ENCODE peak calls at places on chromosomes 16 and 17, in six cellular contexts. G is IMR-90, V is NB4, Z is PC-3, A is AG04450, C is lower lobe of right lung. S is an unnamed sample.

GRCh38 chr17:8005951-8006730 is 3.7 kb downstream of the GUCY2D start:
- DNase-seq in G (no peak), V (peak; percentile 42), Z (no peak), A (no peak), C (no peak), S (no peak)

GRCh38 chr17:2171725-2172446 is 117.0 kb downstream of the HIC1 start:
- DNase-seq in G (peak; percentile 99), V (no peak), Z (peak; percentile 40), A (peak; percentile 98), C (peak; percentile 69), S (peak; percentile 98)

GRCh38 chr17:18235743-18236256 is 10.4 kb downstream of the LLGL1 start:
- DNase-seq in G (peak; percentile 67), V (no peak), Z (peak; percentile 72), A (no peak), C (no peak), S (peak; percentile 53)

GRCh38 chr17:65557349-65558310 is 3.8 kb downstream of the AXIN2 start:
- DNase-seq in G (peak; percentile 55), V (no peak), Z (no peak), A (no peak), C (no peak), S (peak; percentile 31)

GRCh38 chr16:7405166-7405565 is 72.5 kb downstream of the RBFOX1 start:
- DNase-seq in G (no peak), V (no peak), Z (peak; percentile 6), A (no peak), C (peak; percentile 80), S (no peak)

GRCh38 chr16:84794626-84795025 is 25.2 kb upstream of the CRISPLD2 start:
- DNase-seq in G (peak; percentile 19), V (no peak), Z (no peak), A (no peak), C (no peak), S (no peak)

GRCh38 chr16:60087530-60087929 is 1353.4 kb upstream of the GOT2 start:
- DNase-seq in G (no peak), V (no peak), Z (no peak), A (no peak), C (no peak), S (no peak)

GRCh38 chr16:9091867-9092281 is 430 bp downstream of the HAPSTR1 start:
- DNase-seq in G (no peak), V (peak; percentile 53), Z (no peak), A (no peak), C (peak; percentile 67), S (peak; percentile 33)

GRCh38 chr16:81457326-81458133 is 12.9 kb downstream of the CMIP start:
- DNase-seq in G (peak; percentile 76), V (peak; percentile 76), Z (no peak), A (peak; percentile 18), C (no peak), S (peak; percentile 71)

GRCh38 chr16:70512456-70512855 is 10.9 kb downstream of the COG4 start:
- DNase-seq in G (peak; percentile 59), V (no peak), Z (peak; percentile 66), A (no peak), C (no peak), S (no peak)

GRCh38 chr16:74743045-74743667 is 31.5 kb downstream of the FA2H start:
- DNase-seq in G (no peak), V (no peak), Z (peak; percentile 8), A (no peak), C (no peak), S (no peak)

GRCh38 chr16:89246903-89247733 is 29.6 kb downstream of the ZNF778 start:
- DNase-seq in G (peak; percentile 79), V (peak; percentile 86), Z (peak; percentile 78), A (peak; percentile 65), C (peak; percentile 91), S (peak; percentile 88)

DNA sequence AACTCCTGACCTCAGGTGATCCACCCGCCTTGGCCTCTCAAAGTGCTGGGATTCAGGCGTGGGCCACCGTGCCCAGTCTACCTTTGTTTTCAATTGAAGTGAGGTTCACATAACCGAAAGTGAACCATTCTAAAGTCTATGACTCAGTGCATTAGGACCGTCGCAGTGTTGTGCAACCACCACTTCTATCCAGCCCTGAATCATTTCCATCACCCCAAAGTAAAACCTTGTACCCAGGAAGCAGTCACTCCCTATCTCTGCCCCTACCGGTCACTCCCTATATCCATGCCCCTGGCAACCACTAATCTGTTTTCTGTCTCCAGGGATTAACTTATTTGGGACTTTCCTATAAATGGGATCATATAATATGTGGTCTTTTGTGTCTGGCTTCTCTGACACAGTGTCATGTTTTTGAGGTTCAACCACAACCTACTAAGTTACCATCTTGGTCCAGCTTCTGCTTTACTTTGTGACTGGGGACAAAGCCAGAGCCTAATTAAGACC is 28.3 kb upstream of the CDC42EP4 start:
- DNase-seq in G (peak; percentile 95), V (peak; percentile 93), Z (peak; percentile 96), A (peak; percentile 59), C (peak; percentile 67), S (peak; percentile 95)
- TF ChIP-seq CTCF in G (peak; percentile 58), V (peak; percentile 19), Z (peak; percentile 58), A (peak; percentile 59), C (peak; percentile 16), S (peak; percentile 53)

DNA sequence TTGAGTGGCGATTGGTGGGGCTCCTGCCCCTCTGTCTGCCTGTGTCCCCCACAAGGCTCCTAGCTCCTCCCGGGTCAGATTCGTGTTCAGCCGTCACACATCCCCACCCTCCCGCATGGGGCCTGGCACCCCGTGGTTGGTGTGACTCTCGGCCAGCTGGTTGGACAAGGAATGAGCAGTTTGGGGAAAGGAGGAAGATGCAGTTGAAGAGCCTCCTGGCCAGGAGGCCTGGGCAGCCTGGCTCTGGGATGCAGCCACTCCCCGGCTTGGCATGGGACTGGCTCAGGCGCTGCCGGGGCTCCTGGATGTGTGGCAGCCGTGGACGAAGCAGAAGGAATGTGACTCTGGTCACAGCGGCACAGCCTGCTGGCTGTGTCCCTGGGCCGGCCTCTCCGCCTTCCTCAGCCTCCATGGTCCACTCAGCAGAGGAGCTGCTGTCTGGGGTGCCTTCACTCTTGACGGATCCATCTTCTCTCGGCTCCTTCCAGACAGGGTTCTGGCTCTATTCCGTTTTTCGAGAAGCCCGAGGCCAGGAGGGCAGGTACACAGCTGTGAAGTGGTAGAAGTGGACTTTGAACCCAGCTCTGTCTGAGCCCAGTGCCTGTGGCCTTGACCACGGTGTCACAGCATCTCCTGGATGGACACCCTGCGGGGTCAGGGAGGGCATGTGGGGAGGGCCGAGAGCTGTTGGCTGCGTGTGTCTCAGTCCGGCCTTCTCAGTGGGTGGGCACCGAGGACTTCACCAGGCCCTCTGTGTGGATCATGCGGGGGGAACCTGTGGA is 2.1 kb downstream of the TRAF7 start:
- DNase-seq in G (no peak), V (no peak), Z (no peak), A (no peak), C (no peak), S (no peak)
- H3K4me3 ChIP-seq in G (no peak overlapping the region), V (peak overlapping the region; percentile 94), Z (peak overlapping the region; percentile 79), A (peak overlapping the region; percentile 90), C (no peak overlapping the region), S (peak overlapping the region; percentile 91)

GRCh38 chr17:58308173-58308984 is 20.2 kb downstream of the TSPOAP1 start:
- DNase-seq in G (no peak), V (peak; percentile 37), Z (no peak), A (no peak), C (no peak), S (no peak)
- TF ChIP-seq CTCF in G (peak; percentile 20), V (peak; percentile 36), Z (peak; percentile 50), A (peak; percentile 38), C (peak; percentile 24), S (peak; percentile 27)

DNA sequence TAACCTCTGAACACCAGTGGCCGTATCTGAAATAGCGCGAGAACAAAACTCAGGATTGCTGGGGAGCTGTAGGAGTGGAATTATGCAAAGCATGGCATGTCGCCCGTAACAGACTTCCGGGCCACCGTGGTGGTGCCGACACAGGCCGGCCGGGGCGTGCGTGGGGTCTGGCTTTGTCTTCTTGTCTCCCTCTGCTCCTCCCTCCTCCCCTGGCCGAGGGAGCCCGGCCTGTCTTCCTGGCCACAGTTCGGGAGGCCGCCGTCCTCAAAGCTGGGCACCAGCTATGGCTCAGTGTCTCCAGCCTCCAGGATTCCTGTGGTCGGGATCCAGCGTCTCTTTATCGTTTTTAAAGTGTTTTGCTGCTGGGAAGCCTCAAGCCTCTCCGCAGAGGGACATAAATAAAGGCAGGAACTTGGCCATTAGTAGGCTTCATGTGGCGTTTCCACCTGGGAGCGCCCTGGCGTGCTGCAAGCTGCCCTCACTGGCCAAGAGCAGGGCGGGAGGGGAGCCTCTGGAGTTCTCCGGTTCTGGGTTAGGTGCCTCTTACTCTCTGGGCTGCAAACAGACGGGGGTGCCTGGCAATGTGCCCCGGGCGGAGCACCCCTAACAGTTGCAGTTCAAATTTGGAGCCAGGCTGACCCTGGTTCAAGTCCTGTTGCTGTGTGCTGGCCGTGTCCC is 22.0 kb upstream of the NPTX1 start:
- DNase-seq in G (peak; percentile 47), V (no peak), Z (no peak), A (no peak), C (no peak), S (peak; percentile 47)
- H3K4me3 ChIP-seq in G (no peak overlapping the region), V (no peak overlapping the region), Z (no peak overlapping the region), A (no peak overlapping the region), C (no peak overlapping the region), S (no peak overlapping the region)

DNA sequence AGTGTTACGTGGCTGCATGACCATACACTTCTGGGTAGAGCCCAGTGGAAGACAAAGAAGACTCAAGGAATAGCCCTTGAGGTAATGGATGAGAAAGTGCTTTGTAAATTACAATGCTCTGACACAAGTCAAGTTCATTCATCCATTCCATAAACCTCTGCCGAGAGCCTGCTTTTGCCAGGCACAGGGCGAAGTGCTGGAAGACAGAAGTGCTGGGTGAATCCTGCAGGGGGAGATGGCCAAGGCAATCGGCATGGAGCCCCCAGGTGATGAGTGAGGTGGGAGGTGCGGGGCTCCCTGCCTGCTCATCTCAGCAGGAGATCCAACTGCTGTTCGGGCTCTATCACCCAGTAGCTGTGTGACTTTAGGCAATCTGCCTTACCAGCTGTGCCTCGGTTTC is 2.8 kb upstream of the SOCS3 start:
- DNase-seq in G (no peak), V (no peak), Z (no peak), A (no peak), C (no peak), S (no peak)
- TF ChIP-seq CTCF in G (peak; percentile 6), V (no peak), Z (no peak), A (peak; percentile 14), C (no peak), S (peak; percentile 8)

GRCh38 chr17:70314096-70314495 is 144.8 kb downstream of the KCNJ2 start:
- DNase-seq in G (peak; percentile 78), V (no peak), Z (no peak), A (peak; percentile 21), C (no peak), S (peak; percentile 7)
- H3K4me3 ChIP-seq in G (no peak overlapping the region), V (no peak overlapping the region), Z (no peak overlapping the region), A (no peak overlapping the region), C (no peak overlapping the region), S (no peak overlapping the region)

DNA sequence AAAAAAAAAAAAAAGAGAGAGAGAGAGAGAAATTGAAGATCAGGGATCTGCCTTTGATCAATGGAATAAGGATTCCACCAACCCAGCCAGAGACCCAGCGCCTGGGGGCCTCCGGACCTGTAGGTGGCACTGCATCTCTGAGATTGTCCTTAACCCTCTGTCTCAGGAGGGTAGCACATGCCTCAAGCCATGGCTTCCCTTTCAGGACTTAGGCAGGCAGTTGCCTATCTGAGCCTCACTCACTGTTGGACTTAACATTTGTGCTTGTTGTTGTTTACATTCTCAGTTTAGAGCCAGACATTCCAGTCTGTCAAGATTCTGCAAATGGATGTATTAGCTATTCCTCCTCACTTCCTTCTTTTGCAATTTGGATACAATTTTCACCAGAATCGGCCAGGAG is 5.1 kb upstream of the SCNN1B start:
- DNase-seq in G (no peak), V (peak; percentile 37), Z (peak; percentile 26), A (no peak), C (no peak), S (no peak)
- TF ChIP-seq CTCF in G (no peak), V (peak; percentile 21), Z (peak; percentile 61), A (no peak), C (peak; percentile 39), S (no peak)